ENCODE peak calls at places on chromosome 13, in four cellular contexts. F is upper lobe of right lung, L is neural crest cell, D is fibroblast of pulmonary artery. U is an unnamed sample.

GRCh38 chr13:35716644-35717170 is 240.2 kb upstream of the MAB21L1 start:
- DNase-seq in F (no peak), L (no peak), D (no peak), U (no peak)

GRCh38 chr13:99895428-99895998 is 76.1 kb downstream of the ZIC5 start:
- DNase-seq in F (no peak), L (no peak), D (peak), U (no peak)

GRCh38 chr13:87274209-87274819 is 396.9 kb upstream of the SLITRK5 start:
- DNase-seq in F (no peak), L (peak), D (peak), U (no peak)

GRCh38 chr13:35465345-35465744 is 11.1 kb downstream of the MAB21L1 start:
- DNase-seq in F (no peak), L (no peak), D (no peak), U (no peak)

GRCh38 chr13:110576736-110577476 is 15.4 kb upstream of the RAB20 start:
- DNase-seq in F (peak), L (no peak), D (no peak), U (no peak)

GRCh38 chr13:41916173-41916954 is 44.5 kb downstream of the VWA8 start:
- DNase-seq in F (no peak), L (no peak), D (peak), U (no peak)

GRCh38 chr13:106133025-106133424 is 402.4 kb downstream of the EFNB2 start:
- DNase-seq in F (no peak), L (no peak), D (peak), U (no peak)

GRCh38 chr13:49341941-49342340 is 94.2 kb downstream of the CDADC1 start:
- DNase-seq in F (no peak), L (no peak), D (no peak), U (no peak)

GRCh38 chr13:108120332-108120731 is 95.0 kb downstream of the LIG4 start:
- DNase-seq in F (no peak), L (no peak), D (no peak), U (no peak)

GRCh38 chr13:62933809-62934208 is 1518.2 kb upstream of the PCDH20 start:
- DNase-seq in F (no peak), L (no peak), D (no peak), U (no peak)

GRCh38 chr13:40665061-40665753 is 1.2 kb downstream of the FOXO1 start:
- DNase-seq in F (peak), L (peak), D (no peak), U (peak)

GRCh38 chr13:73369095-73369494 is 310.3 kb downstream of the KLF5 start:
- DNase-seq in F (no peak), L (no peak), D (no peak), U (no peak)

GRCh38 chr13:114079601-114080536 is 52.6 kb downstream of the RASA3 start:
- DNase-seq in F (peak), L (no peak), D (no peak), U (no peak)

GRCh38 chr13:40109324-40109958 is 454.0 kb downstream of the COG6 start:
- DNase-seq in F (no peak), L (no peak), D (peak), U (no peak)

GRCh38 chr13:95643471-95643813 is 1.1 kb downstream of the DZIP1 start:
- DNase-seq in F (no peak), L (no peak), D (peak), U (no peak)

GRCh38 chr13:108549989-108550388 is 79.4 kb upstream of the MYO16 start:
- DNase-seq in F (no peak), L (no peak), D (no peak), U (no peak)

GRCh38 chr13:100394005-100394695 is 194.4 kb downstream of the GGACT start:
- DNase-seq in F (no peak), L (no peak), D (peak), U (no peak)

GRCh38 chr13:113605461-113605860 is 20.9 kb downstream of the TFDP1 start:
- DNase-seq in F (no peak), L (no peak), D (no peak), U (no peak)

GRCh38 chr13:113653264-113654174 is 4.5 kb downstream of the ATP4B start:
- DNase-seq in F (peak), L (no peak), D (no peak), U (peak)

GRCh38 chr13:46058268-46058667 is 5.7 kb upstream of the ZC3H13 start:
- DNase-seq in F (no peak), L (no peak), D (no peak), U (no peak)

DNA sequence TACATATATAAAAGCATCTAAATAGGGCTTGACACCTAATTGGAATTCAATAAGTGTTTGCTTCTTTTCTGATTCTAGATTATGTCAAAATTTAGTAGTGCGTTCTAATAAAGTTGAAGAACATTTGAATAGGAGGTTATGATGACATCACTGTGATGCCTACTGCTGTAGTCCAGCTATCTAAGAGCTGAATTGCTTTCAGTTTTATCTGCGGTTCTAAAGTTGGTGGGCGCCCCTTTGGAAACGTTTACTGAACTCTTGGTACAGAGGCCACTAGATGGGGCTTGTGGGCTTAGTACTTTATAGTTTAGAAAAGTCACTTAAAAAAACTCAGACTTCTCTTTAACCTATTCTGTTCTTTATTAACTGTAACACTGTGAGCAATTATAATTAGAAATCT is 776.9 kb downstream of the GPC5 start:
- DNase-seq in F (no peak), L (peak), D (peak), U (no peak)
- TF ChIP-seq CTCF in F (peak), L (peak), D (peak), U (peak)

DNA sequence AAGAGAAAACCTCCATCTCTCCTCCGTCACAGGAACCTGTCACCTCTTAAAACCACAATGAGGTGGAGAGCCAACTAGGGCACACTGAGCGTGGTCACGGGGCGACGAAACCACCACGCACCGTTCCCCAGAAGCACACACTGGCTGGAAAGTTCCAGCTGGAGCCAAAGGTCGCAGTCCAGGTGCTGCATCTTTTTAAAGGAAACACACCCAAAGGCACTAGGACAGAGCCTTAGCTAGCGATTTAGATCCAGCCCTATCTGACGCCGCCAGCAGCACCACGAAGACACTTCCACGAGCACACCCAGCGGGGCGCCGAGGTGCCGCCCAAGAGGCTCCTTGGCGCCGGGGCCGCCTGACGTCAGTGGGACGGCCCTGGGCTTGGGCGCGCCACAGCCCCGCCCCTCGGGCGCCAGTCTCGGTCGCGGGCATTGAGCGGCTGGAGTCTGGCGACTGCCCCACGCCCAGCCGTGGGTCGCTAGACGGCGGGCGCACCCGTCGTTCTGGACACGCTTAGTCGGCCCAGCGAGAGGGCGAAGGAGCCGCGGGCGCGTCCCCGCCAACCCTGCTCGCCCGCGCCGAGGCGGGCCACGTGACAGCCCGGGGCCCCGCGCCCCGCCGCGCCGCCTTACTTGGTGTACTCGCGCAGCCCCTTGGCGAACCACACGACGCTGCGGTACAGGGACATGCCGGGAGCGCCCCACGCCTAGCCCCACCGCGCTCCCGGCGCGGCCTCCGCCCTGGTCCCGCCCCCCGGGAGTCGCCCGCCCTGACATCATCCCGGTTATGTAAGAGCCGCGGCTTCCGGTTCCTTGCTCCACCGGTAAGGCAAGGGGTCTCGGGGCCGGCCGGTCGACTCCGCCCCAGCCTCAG is at the start of gene DHRS12:
- DNase-seq in F (peak), L (peak), D (peak), U (peak)
- TF ChIP-seq CTCF in F (no peak), L (no peak), D (no peak), U (no peak)

GRCh38 chr13:60165391-60166099 is 1.8 kb upstream of the DIAPH3 start:
- DNase-seq in F (no peak), L (no peak), D (peak), U (no peak)
- TF ChIP-seq CTCF in F (no peak), L (no peak), D (no peak), U (no peak)

GRCh38 chr13:74681891-74682290 is 547.7 kb upstream of the KLF12 start:
- DNase-seq in F (no peak), L (no peak), D (no peak), U (no peak)

GRCh38 chr13:74687452-74688180 is 553.4 kb upstream of the KLF12 start:
- DNase-seq in F (no peak), L (peak), D (no peak), U (no peak)

GRCh38 chr13:74678308-74678958 is 544.2 kb upstream of the KLF12 start:
- DNase-seq in F (no peak), L (no peak), D (no peak), U (no peak)

GRCh38 chr13:74683411-74683810 is 549.2 kb upstream of the KLF12 start:
- DNase-seq in F (no peak), L (no peak), D (peak), U (no peak)
- TF ChIP-seq CTCF in F (no peak), L (no peak), D (peak), U (no peak)

GRCh38 chr13:24541127-24541475 is 28.5 kb upstream of the PARP4 start:
- DNase-seq in F (no peak), L (no peak), D (no peak), U (no peak)

GRCh38 chr13:24539500-24540165 is 27.1 kb upstream of the PARP4 start:
- DNase-seq in F (no peak), L (no peak), D (no peak), U (no peak)

DNA sequence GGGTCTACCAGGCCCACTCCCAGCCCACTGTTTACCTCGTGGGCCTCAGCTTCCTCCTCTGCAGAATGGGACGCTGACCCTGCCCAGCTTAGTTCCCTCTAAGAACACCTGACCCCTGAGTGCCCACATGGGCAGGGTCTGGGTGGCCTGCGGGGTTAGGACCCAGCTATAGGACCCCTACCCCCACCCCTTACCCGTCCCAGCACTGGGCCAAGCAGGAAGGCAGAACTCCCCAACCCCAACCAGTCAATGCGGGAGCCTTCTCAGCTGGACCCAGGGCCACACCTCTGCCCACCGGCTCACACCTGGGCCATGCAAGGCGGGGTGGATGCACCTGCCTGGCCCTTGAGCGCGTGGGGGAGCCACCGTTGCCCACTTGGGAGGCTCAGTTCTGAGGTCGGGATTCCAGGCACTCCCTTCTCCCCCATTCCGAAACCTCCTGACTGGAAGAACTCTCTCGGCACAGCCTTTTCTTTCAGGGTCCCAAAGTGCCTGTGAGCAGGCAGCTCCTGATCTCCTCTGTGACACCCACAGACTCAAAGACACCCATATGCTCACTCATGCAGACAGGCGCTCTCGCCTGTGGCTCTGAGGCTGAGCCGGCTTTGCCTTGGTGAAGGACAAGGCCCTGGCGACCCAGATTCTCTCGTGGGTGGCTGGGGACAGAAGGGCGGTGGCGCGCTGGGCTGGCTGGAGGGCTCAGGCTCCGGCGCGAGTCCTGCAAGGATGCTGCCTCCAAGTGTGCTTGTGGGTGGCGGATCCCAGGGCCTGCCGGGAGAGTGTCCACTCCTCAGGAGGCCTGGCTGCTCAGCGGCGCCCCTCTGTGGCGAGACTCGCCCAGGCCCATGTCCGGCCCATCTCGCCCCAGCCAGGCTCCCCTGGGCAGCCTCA is 27.9 kb upstream of the PARP4 start:
- DNase-seq in F (no peak), L (peak), D (peak), U (no peak)
- TF ChIP-seq CTCF in F (no peak), L (peak), D (peak), U (peak)

DNA sequence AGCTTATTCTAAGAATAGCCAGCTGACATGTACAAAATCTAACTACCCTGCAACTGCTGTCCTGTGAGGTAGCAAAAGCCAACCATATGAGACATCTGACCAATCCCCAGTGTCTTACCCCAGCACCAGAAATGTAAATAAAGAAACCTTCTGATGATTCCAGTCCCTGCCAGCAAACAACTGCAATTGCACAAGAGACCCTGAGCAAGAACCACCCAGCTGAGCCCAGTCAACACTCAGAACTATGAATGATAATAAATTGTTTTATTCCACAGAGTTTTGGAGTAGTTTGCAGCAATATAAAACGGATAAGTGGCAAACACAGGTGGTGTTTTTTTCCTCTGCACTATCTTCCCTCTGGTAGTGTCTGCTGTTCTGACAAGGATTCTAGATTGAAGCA is 94.9 kb downstream of the ERCC5 start:
- DNase-seq in F (no peak), L (no peak), D (no peak), U (no peak)
- TF ChIP-seq CTCF in F (no peak), L (no peak), D (no peak), U (no peak)

U was measured in type B pancreatic cell.